ENCODE peak calls at places on chromosomes 2 and 18, in seven cellular contexts. J is A549, C is putamen, Z is GM23338, X is NCI-H345, T is RWPE1, L is fibroblast of the conjunctiva. U is an unnamed sample.

GRCh38 chr2:42900226-42900744 is 107.9 kb upstream of the HAAO start:
- DNase-seq in J (no peak), C (no peak), Z (no peak), X (no peak), T (no peak), L (no peak), U (no peak)

GRCh38 chr2:32227492-32227891 is 37.2 kb downstream of the NLRC4 start:
- DNase-seq in J (no peak), C (no peak), Z (no peak), X (no peak), T (no peak), L (no peak), U (no peak)

GRCh38 chr2:27203741-27204140 is 8.1 kb upstream of the ATRAID start:
- DNase-seq in J (no peak), C (no peak), Z (no peak), X (no peak), T (no peak), L (no peak), U (no peak)

GRCh38 chr2:3449106-3449505 is 69.6 kb downstream of the TRAPPC12 start:
- DNase-seq in J (no peak), C (no peak), Z (no peak), X (peak), T (no peak), L (peak), U (no peak)

GRCh38 chr2:72367530-72368225 is 220.0 kb upstream of the CYP26B1 start:
- DNase-seq in J (peak), C (peak), Z (peak), X (no peak), T (peak), L (peak), U (peak)

GRCh38 chr18:77108001-77108692 is 24.4 kb downstream of the MBP start:
- DNase-seq in J (no peak), C (peak), Z (no peak), X (no peak), T (no peak), L (peak), U (no peak)

GRCh38 chr18:50315100-50315871 is 27.8 kb upstream of the CXXC1 start:
- DNase-seq in J (no peak), C (no peak), Z (no peak), X (no peak), T (no peak), L (no peak), U (no peak)

GRCh38 chr2:190804182-190804795 is 76.3 kb upstream of the GLS start:
- DNase-seq in J (no peak), C (no peak), Z (peak), X (no peak), T (peak), L (peak), U (no peak)

GRCh38 chr2:202064206-202064880 is 8.7 kb upstream of the KIAA2012 start:
- DNase-seq in J (no peak), C (peak), Z (peak), X (no peak), T (no peak), L (peak), U (peak)

GRCh38 chr2:128797937-128798336 is 479.3 kb upstream of the HS6ST1 start:
- DNase-seq in J (no peak), C (no peak), Z (no peak), X (no peak), T (no peak), L (no peak), U (no peak)

GRCh38 chr2:17171446-17172049 is 346.7 kb downstream of the RAD51AP2 start:
- DNase-seq in J (no peak), C (no peak), Z (peak), X (peak), T (peak), L (peak), U (no peak)

GRCh38 chr2:135822855-135823254 is 14.1 kb downstream of the LCT start:
- DNase-seq in J (no peak), C (no peak), Z (no peak), X (no peak), T (no peak), L (no peak), U (no peak)

GRCh38 chr2:113233593-113234550 is 44.8 kb downstream of the PAX8 start:
- DNase-seq in J (peak), C (no peak), Z (no peak), X (no peak), T (no peak), L (no peak), U (peak)

GRCh38 chr2:190221438-190221837 is 98.2 kb downstream of the HIBCH start:
- DNase-seq in J (no peak), C (no peak), Z (no peak), X (no peak), T (no peak), L (no peak), U (no peak)

GRCh38 chr2:241636182-241636982 is 576 bp downstream of the THAP4 start:
- DNase-seq in J (peak), C (no peak), Z (peak), X (peak), T (peak), L (no peak), U (peak)

GRCh38 chr2:233414777-233415570 is 60.7 kb downstream of the DGKD start:
- DNase-seq in J (no peak), C (no peak), Z (no peak), X (no peak), T (peak), L (no peak), U (peak)

GRCh38 chr18:22165049-22165602 is 4.3 kb upstream of the GATA6 start:
- DNase-seq in J (no peak), C (no peak), Z (peak), X (no peak), T (no peak), L (no peak), U (no peak)

GRCh38 chr18:24456549-24456948 is 3.9 kb upstream of the HRH4 start:
- DNase-seq in J (no peak), C (no peak), Z (no peak), X (no peak), T (no peak), L (no peak), U (no peak)

GRCh38 chr2:241344925-241345651 is 11.0 kb upstream of the FARP2 start:
- DNase-seq in J (no peak), C (no peak), Z (no peak), X (no peak), T (no peak), L (no peak), U (no peak)

U was measured in PC-9.